ENCODE peak calls at places on chromosomes 7 and 10, in nine cellular contexts. W, K, M, A, T, R, H, F and Y are unnamed samples.

GRCh38 chr7:43004076-43004475 is 71.9 kb downstream of the MRPL32 start:
- DNase-seq in W (no peak), K (peak; percentile 4), F (peak; percentile 62), M (no peak), R (no peak), H (no peak), A (no peak), T (no peak), Y (no peak)

GRCh38 chr7:118720632-118721031 is 496.1 kb downstream of the ANKRD7 start:
- DNase-seq in F (no peak), M (no peak), T (no peak), W (no peak), K (no peak), A (no peak), H (no peak), R (no peak), Y (no peak)

GRCh38 chr10:100014129-100014762 is 4.5 kb upstream of the DNMBP start:
- DNase-seq in T (no peak), H (no peak), F (peak; percentile 97), A (no peak), M (no peak), R (no peak), W (no peak), K (no peak), Y (no peak)

GRCh38 chr10:10677479-10677878 is 340.2 kb upstream of the CELF2 start:
- DNase-seq in W (peak; percentile 37), R (peak; percentile 55), M (peak; percentile 69), A (no peak), F (peak; percentile 39), T (peak; percentile 5), K (peak; percentile 44), H (peak; percentile 82), Y (no peak)

GRCh38 chr7:155224116-155224811 is 73.4 kb upstream of the INSIG1 start:
- DNase-seq in H (no peak), K (no peak), T (peak; percentile 65), W (no peak), M (no peak), F (no peak), A (no peak), R (no peak), Y (no peak)

GRCh38 chr7:28362812-28363211 is 49.5 kb upstream of the CREB5 start:
- DNase-seq in W (no peak), A (no peak), H (peak; percentile 27), K (no peak), T (no peak), R (no peak), F (no peak), M (no peak), Y (no peak)

GRCh38 chr10:130430852-130431704 is 294.9 kb downstream of the GLRX3 start:
- DNase-seq in F (no peak), W (no peak), M (no peak), A (no peak), T (no peak), K (no peak), R (no peak), H (no peak), Y (peak; percentile 43)

GRCh38 chr10:50219200-50219599 is 32.1 kb downstream of the ASAH2 start:
- DNase-seq in W (no peak), F (no peak), R (no peak), H (no peak), M (no peak), T (no peak), A (no peak), K (no peak), Y (no peak)

GRCh38 chr10:48556065-48556464 is 48.8 kb downstream of the ARHGAP22 start:
- DNase-seq in F (no peak), K (no peak), A (no peak), W (no peak), H (no peak), T (no peak), M (no peak), R (no peak), Y (no peak)

GRCh38 chr7:29552392-29552791 is 11.2 kb upstream of the PRR15 start:
- DNase-seq in T (no peak), K (no peak), F (no peak), M (no peak), R (peak; percentile 35), H (no peak), A (no peak), W (no peak), Y (no peak)

GRCh38 chr7:80940539-80941205 is 21.8 kb upstream of the SEMA3C start:
- DNase-seq in T (peak; percentile 77), W (no peak), A (no peak), K (no peak), F (no peak), H (no peak), M (no peak), R (no peak), Y (no peak)

GRCh38 chr7:27863866-27864265 is 123.9 kb downstream of the TAX1BP1 start:
- DNase-seq in M (no peak), A (no peak), W (peak; percentile 32), R (no peak), K (no peak), T (no peak), H (no peak), F (no peak), Y (no peak)

DNA sequence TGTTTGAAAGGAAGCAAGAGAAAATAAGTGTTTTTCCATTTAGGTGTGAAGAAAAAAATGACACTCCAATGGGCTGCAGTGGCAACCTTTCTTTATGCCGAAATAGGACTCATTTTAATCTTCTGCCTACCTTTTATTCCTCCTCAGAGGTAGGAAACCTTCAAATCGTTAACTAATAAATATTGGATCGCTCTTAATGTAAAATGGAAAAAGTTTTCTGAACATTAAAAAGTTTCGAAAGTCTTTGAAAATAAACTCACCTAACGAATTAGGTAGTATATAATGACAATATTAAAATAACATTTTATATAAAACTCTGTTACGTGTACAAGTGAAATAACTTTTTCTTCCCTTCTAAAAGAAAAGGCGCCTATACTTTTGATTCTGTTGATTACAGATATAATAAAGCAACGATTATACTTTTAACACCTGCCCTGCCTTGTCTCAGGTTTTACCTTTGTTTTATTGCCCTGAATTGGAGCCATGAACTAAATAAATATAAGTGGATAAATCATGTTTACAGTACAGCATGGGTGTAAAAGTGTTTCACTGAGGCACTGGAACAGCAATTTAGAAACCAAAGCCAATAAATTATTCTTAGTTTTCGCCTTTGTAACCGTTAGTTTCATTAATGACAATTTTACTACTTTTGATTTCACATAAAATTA is 804 bp downstream of the BCAP29 start:
- DNase-seq in F (no peak), H (no peak), M (no peak), A (no peak), T (no peak), W (no peak), K (no peak), R (no peak), Y (no peak)
- TF ChIP-seq CTCF in F (no peak), H (no peak), M (no peak), A (no peak), T (no peak), W (peak; percentile 8), K (no peak), R (no peak), Y (no peak)

GRCh38 chr7:152140560-152140959 is 115.1 kb downstream of the GALNT11 start:
- DNase-seq in K (no peak), M (no peak), W (no peak), R (no peak), H (no peak), F (no peak), A (no peak), T (no peak), Y (no peak)

GRCh38 chr7:152142976-152143665 is 117.6 kb downstream of the GALNT11 start:
- DNase-seq in T (no peak), M (no peak), A (no peak), F (no peak), R (no peak), H (no peak), K (no peak), W (no peak), Y (no peak)

GRCh38 chr7:152137476-152138025 is 112.1 kb downstream of the GALNT11 start:
- DNase-seq in A (no peak), F (no peak), R (no peak), W (no peak), T (no peak), K (no peak), H (no peak), M (no peak), Y (no peak)

GRCh38 chr7:152136623-152137022 is 111.1 kb downstream of the GALNT11 start:
- DNase-seq in R (no peak), K (no peak), F (no peak), W (no peak), T (no peak), H (no peak), M (no peak), A (no peak), Y (no peak)

GRCh38 chr7:152140067-152140466 is 114.6 kb downstream of the GALNT11 start:
- DNase-seq in R (no peak), W (no peak), K (no peak), H (no peak), A (no peak), T (no peak), F (no peak), M (no peak), Y (no peak)
- H3K27ac ChIP-seq in R (no peak overlapping the region), W (no peak overlapping the region), K (no peak overlapping the region), H (no peak overlapping the region), A (no peak overlapping the region), T (no peak overlapping the region), F (no peak overlapping the region), M (no peak overlapping the region), Y (no peak overlapping the region)

GRCh38 chr10:92291610-92291859 is 568 bp downstream of the MARCHF5 start:
- DNase-seq in A (no peak), W (no peak), M (no peak), T (no peak), F (peak; percentile 44), K (no peak), R (no peak), H (no peak), Y (no peak)

GRCh38 chr10:92290076-92290836 is 622 bp downstream of the CPEB3 start:
- DNase-seq in W (peak; percentile 61), T (peak; percentile 54), F (peak; percentile 16), H (peak; percentile 51), A (no peak), R (peak; percentile 44), K (peak; percentile 61), M (peak; percentile 44), Y (no peak)

GRCh38 chr10:92290837-92291609 is at the start of the genes CPEB3 and MARCHF5:
- DNase-seq in F (peak; percentile 95), M (peak; percentile 98), H (peak; percentile 98), R (peak; percentile 97), W (peak; percentile 97), T (peak; percentile 98), A (peak; percentile 100), K (peak; percentile 97), Y (peak; percentile 97)

GRCh38 chr10:92291921-92292860 is 1.2 kb downstream of the MARCHF5 start:
- DNase-seq in W (peak; percentile 49), F (peak; percentile 70), R (peak; percentile 58), A (no peak), H (peak; percentile 54), T (peak; percentile 58), K (peak; percentile 66), M (peak; percentile 54), Y (peak; percentile 77)
- H3K4me3 ChIP-seq in W (peak overlapping the region; percentile 99), F (peak overlapping the region; percentile 100), R (peak overlapping the region; percentile 95), A (peak overlapping the region; percentile 56), H (peak overlapping the region; percentile 98), T (peak overlapping the region; percentile 64), K (peak overlapping the region; percentile 90), M (peak overlapping the region; percentile 81), Y (peak overlapping the region; percentile 98)

DNA sequence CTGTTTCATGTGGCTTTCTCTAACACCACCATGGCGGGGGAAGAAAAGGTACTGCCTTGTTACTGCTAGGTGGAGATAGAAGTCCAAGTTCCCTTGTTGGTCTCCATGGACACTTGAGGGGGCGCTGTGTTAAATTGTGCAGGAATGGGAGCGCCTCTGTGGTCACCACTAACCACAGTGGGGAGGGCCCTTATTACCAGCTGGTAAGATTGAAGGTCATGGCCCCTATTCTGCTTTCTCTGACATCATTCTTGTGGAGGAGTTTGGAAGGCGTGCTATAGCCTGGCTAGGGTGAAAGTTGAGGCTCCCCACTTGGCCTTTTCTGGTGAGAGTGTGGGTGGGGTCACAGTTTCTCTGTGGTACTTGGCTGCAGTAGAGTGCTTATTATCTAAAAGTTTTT is 14.9 kb upstream of the MXI1 start:
- DNase-seq in K (no peak), M (no peak), R (no peak), F (no peak), T (no peak), A (no peak), W (no peak), H (peak; percentile 82), Y (no peak)
- TF ChIP-seq CTCF in K (peak; percentile 17), M (no peak), R (no peak), F (peak; percentile 49), T (no peak), A (no peak), W (no peak), H (peak; percentile 77), Y (no peak)